ENCODE peak calls at places on chromosomes 13 and 19, in six cellular contexts. One of them, this sample, is unnamed.

GRCh38 chr13:51518847-51519246 is 65.4 kb upstream of the WDFY2 start:
- DNase-seq in SIG-M5: no peak
- DNase-seq in central memory CD8-positive, alpha-beta T cell: no peak
- DNase-seq in neural progenitor cell: no peak
- DNase-seq in upper lobe of right lung: no peak
- DNase-seq in Daoy: peak; percentile 65
- DNase-seq in this sample: no peak

GRCh38 chr13:49503951-49504350 is 8.2 kb downstream of the PHF11 start:
- DNase-seq in upper lobe of right lung: no peak
- DNase-seq in neural progenitor cell: no peak
- DNase-seq in Daoy: no peak
- DNase-seq in SIG-M5: no peak
- DNase-seq in central memory CD8-positive, alpha-beta T cell: no peak
- DNase-seq in this sample: no peak

GRCh38 chr19:52665529-52665928 is 27.4 kb upstream of the ZNF83 start:
- DNase-seq in central memory CD8-positive, alpha-beta T cell: no peak
- DNase-seq in neural progenitor cell: no peak
- DNase-seq in SIG-M5: no peak
- DNase-seq in upper lobe of right lung: no peak
- DNase-seq in Daoy: peak; percentile 74
- DNase-seq in this sample: no peak

GRCh38 chr13:79626924-79627323 is 146.0 kb downstream of the NDFIP2 start:
- DNase-seq in neural progenitor cell: no peak
- DNase-seq in upper lobe of right lung: no peak
- DNase-seq in Daoy: no peak
- DNase-seq in SIG-M5: no peak
- DNase-seq in central memory CD8-positive, alpha-beta T cell: no peak
- DNase-seq in this sample: no peak

GRCh38 chr13:91347996-91348905 is 764 bp downstream of the MIR17HG start:
- DNase-seq in neural progenitor cell: peak; percentile 63
- DNase-seq in central memory CD8-positive, alpha-beta T cell: peak; percentile 47
- DNase-seq in Daoy: peak; percentile 26
- DNase-seq in SIG-M5: no peak
- DNase-seq in upper lobe of right lung: peak; percentile 83
- DNase-seq in this sample: peak; percentile 71

GRCh38 chr13:46492946-46493345 is 60.0 kb upstream of the LRCH1 start:
- DNase-seq in Daoy: no peak
- DNase-seq in SIG-M5: no peak
- DNase-seq in central memory CD8-positive, alpha-beta T cell: no peak
- DNase-seq in upper lobe of right lung: no peak
- DNase-seq in neural progenitor cell: peak; percentile 63
- DNase-seq in this sample: no peak

GRCh38 chr19:33194884-33195710 is 967 bp downstream of the LRP3 start:
- DNase-seq in neural progenitor cell: peak; percentile 59
- DNase-seq in SIG-M5: no peak
- DNase-seq in Daoy: no peak
- DNase-seq in upper lobe of right lung: peak; percentile 69
- DNase-seq in central memory CD8-positive, alpha-beta T cell: no peak
- DNase-seq in this sample: no peak

GRCh38 chr19:23071087-23071511 is 45.7 kb upstream of the ZNF730 start:
- DNase-seq in central memory CD8-positive, alpha-beta T cell: no peak
- DNase-seq in neural progenitor cell: no peak
- DNase-seq in upper lobe of right lung: no peak
- DNase-seq in Daoy: peak; percentile 5
- DNase-seq in SIG-M5: no peak
- DNase-seq in this sample: no peak

GRCh38 chr13:20828540-20829364 is 55.0 kb upstream of the EEF1AKMT1 start:
- DNase-seq in Daoy: peak; percentile 31
- DNase-seq in SIG-M5: no peak
- DNase-seq in central memory CD8-positive, alpha-beta T cell: peak; percentile 32
- DNase-seq in neural progenitor cell: peak; percentile 72
- DNase-seq in upper lobe of right lung: no peak
- DNase-seq in this sample: peak; percentile 66

GRCh38 chr13:53921473-53921872 is 892.9 kb downstream of the OLFM4 start:
- DNase-seq in Daoy: no peak
- DNase-seq in central memory CD8-positive, alpha-beta T cell: no peak
- DNase-seq in neural progenitor cell: no peak
- DNase-seq in SIG-M5: no peak
- DNase-seq in upper lobe of right lung: peak; percentile 35
- DNase-seq in this sample: no peak

GRCh38 chr19:48635263-48635965 is 1.8 kb downstream of the DBP start:
- DNase-seq in Daoy: peak; percentile 72
- DNase-seq in SIG-M5: no peak
- DNase-seq in central memory CD8-positive, alpha-beta T cell: peak; percentile 39
- DNase-seq in upper lobe of right lung: peak; percentile 90
- DNase-seq in neural progenitor cell: peak; percentile 90
- DNase-seq in this sample: peak; percentile 65

This sample was measured in central memory CD4-positive, alpha-beta T cell.